ENCODE peak calls at places on chromosomes 2 and 18, in six cellular contexts. One of them, this sample, is unnamed.

GRCh38 chr18:34867520-34867919 is 157.4 kb downstream of the DTNA start:
- DNase-seq in IMR-90: no peak
- DNase-seq in neuronal stem cell: no peak
- DNase-seq in H9: peak
- DNase-seq in mesenchymal stem cell: peak
- DNase-seq in H1: peak
- DNase-seq in this sample: no peak

GRCh38 chr2:178764097-178764496 is 43.1 kb downstream of the TTN start:
- DNase-seq in H1: no peak
- DNase-seq in IMR-90: no peak
- DNase-seq in neuronal stem cell: no peak
- DNase-seq in H9: no peak
- DNase-seq in mesenchymal stem cell: no peak
- DNase-seq in this sample: no peak

GRCh38 chr2:200703132-200703925 is 108.4 kb upstream of the BZW1 start:
- DNase-seq in neuronal stem cell: peak
- DNase-seq in mesenchymal stem cell: peak
- DNase-seq in IMR-90: peak
- DNase-seq in H1: no peak
- DNase-seq in H9: no peak
- DNase-seq in this sample: peak

GRCh38 chr2:107008843-107009242 is 122.9 kb upstream of the ST6GAL2 start:
- DNase-seq in mesenchymal stem cell: no peak
- DNase-seq in H9: no peak
- DNase-seq in IMR-90: no peak
- DNase-seq in H1: no peak
- DNase-seq in neuronal stem cell: no peak
- DNase-seq in this sample: no peak

GRCh38 chr2:240125749-240126148 is 10.4 kb downstream of the COPS9 start:
- DNase-seq in H9: peak
- DNase-seq in mesenchymal stem cell: no peak
- DNase-seq in IMR-90: no peak
- DNase-seq in neuronal stem cell: no peak
- DNase-seq in H1: no peak
- DNase-seq in this sample: no peak

GRCh38 chr2:120442923-120443571 is 97.1 kb downstream of the INHBB start:
- DNase-seq in H1: peak
- DNase-seq in H9: peak
- DNase-seq in neuronal stem cell: peak
- DNase-seq in mesenchymal stem cell: no peak
- DNase-seq in IMR-90: no peak
- DNase-seq in this sample: peak

GRCh38 chr2:138023298-138023697 is 59.0 kb downstream of the HNMT start:
- DNase-seq in H1: no peak
- DNase-seq in H9: no peak
- DNase-seq in neuronal stem cell: no peak
- DNase-seq in mesenchymal stem cell: peak
- DNase-seq in IMR-90: no peak
- DNase-seq in this sample: no peak

GRCh38 chr18:22639026-22639463 is 221.3 kb upstream of the CTAGE1 start:
- DNase-seq in H1: no peak
- DNase-seq in IMR-90: peak
- DNase-seq in mesenchymal stem cell: peak
- DNase-seq in H9: no peak
- DNase-seq in neuronal stem cell: no peak
- DNase-seq in this sample: peak

GRCh38 chr2:60550151-60550983 is 3.1 kb downstream of the BCL11A start:
- DNase-seq in neuronal stem cell: no peak
- DNase-seq in H1: no peak
- DNase-seq in mesenchymal stem cell: peak
- DNase-seq in IMR-90: peak
- DNase-seq in H9: peak
- DNase-seq in this sample: peak

GRCh38 chr2:197261808-197262226 is 48.8 kb downstream of the ANKRD44 start:
- DNase-seq in IMR-90: peak
- DNase-seq in H1: no peak
- DNase-seq in H9: no peak
- DNase-seq in neuronal stem cell: no peak
- DNase-seq in mesenchymal stem cell: peak
- DNase-seq in this sample: no peak
- H4K8ac ChIP-seq in IMR-90: peak
- H4K8ac ChIP-seq in H1: no peak
- H4K8ac ChIP-seq in H9: no peak
- H4K8ac ChIP-seq in neuronal stem cell: no peak
- H4K8ac ChIP-seq in mesenchymal stem cell: no peak
- H4K8ac ChIP-seq in this sample: no peak

GRCh38 chr2:74617123-74617522 is 31.0 kb downstream of the M1AP start:
- DNase-seq in neuronal stem cell: no peak
- DNase-seq in IMR-90: no peak
- DNase-seq in mesenchymal stem cell: no peak
- DNase-seq in H1: no peak
- DNase-seq in H9: no peak
- DNase-seq in this sample: no peak
- H3K14ac ChIP-seq in neuronal stem cell: no peak
- H3K14ac ChIP-seq in IMR-90: no peak
- H3K14ac ChIP-seq in mesenchymal stem cell: no peak
- H3K14ac ChIP-seq in H1: no peak
- H3K14ac ChIP-seq in H9: no peak
- H3K14ac ChIP-seq in this sample: no peak

GRCh38 chr2:132420776-132421175 is 4.2 kb downstream of the GPR39 start:
- DNase-seq in neuronal stem cell: no peak
- DNase-seq in H9: no peak
- DNase-seq in IMR-90: no peak
- DNase-seq in H1: no peak
- DNase-seq in mesenchymal stem cell: peak
- DNase-seq in this sample: no peak
- H2AK5ac ChIP-seq in neuronal stem cell: no peak
- H2AK5ac ChIP-seq in H9: no peak
- H2AK5ac ChIP-seq in IMR-90: no peak
- H2AK5ac ChIP-seq in H1: no peak
- H2AK5ac ChIP-seq in mesenchymal stem cell: no peak
- H2AK5ac ChIP-seq in this sample: no peak

GRCh38 chr2:181954538-181954883 is 31.1 kb upstream of the PPP1R1C start:
- DNase-seq in IMR-90: peak
- DNase-seq in H1: no peak
- DNase-seq in mesenchymal stem cell: no peak
- DNase-seq in H9: no peak
- DNase-seq in neuronal stem cell: no peak
- DNase-seq in this sample: no peak
- H4K8ac ChIP-seq in IMR-90: peak
- H4K8ac ChIP-seq in H1: no peak
- H4K8ac ChIP-seq in mesenchymal stem cell: no peak
- H4K8ac ChIP-seq in H9: no peak
- H4K8ac ChIP-seq in neuronal stem cell: no peak
- H4K8ac ChIP-seq in this sample: no peak

GRCh38 chr2:99784946-99785345 is 295.1 kb upstream of the REV1 start:
- DNase-seq in H1: no peak
- DNase-seq in H9: no peak
- DNase-seq in mesenchymal stem cell: no peak
- DNase-seq in neuronal stem cell: no peak
- DNase-seq in IMR-90: no peak
- DNase-seq in this sample: no peak

GRCh38 chr2:99784282-99784681 is 294.5 kb upstream of the REV1 start:
- DNase-seq in IMR-90: no peak
- DNase-seq in mesenchymal stem cell: no peak
- DNase-seq in H9: no peak
- DNase-seq in neuronal stem cell: no peak
- DNase-seq in H1: no peak
- DNase-seq in this sample: no peak

GRCh38 chr2:99789851-99790250 is 300.0 kb upstream of the REV1 start:
- DNase-seq in mesenchymal stem cell: no peak
- DNase-seq in H9: no peak
- DNase-seq in neuronal stem cell: no peak
- DNase-seq in IMR-90: peak
- DNase-seq in H1: no peak
- DNase-seq in this sample: no peak

GRCh38 chr2:99787762-99788382 is 298.1 kb upstream of the REV1 start:
- DNase-seq in H1: no peak
- DNase-seq in mesenchymal stem cell: no peak
- DNase-seq in IMR-90: peak
- DNase-seq in neuronal stem cell: no peak
- DNase-seq in H9: no peak
- DNase-seq in this sample: no peak

GRCh38 chr2:99787011-99787410 is 297.2 kb upstream of the REV1 start:
- DNase-seq in neuronal stem cell: no peak
- DNase-seq in H1: no peak
- DNase-seq in mesenchymal stem cell: no peak
- DNase-seq in H9: no peak
- DNase-seq in IMR-90: no peak
- DNase-seq in this sample: no peak
- H3K14ac ChIP-seq in neuronal stem cell: no peak
- H3K14ac ChIP-seq in H1: no peak
- H3K14ac ChIP-seq in mesenchymal stem cell: no peak
- H3K14ac ChIP-seq in H9: no peak
- H3K14ac ChIP-seq in IMR-90: no peak
- H3K14ac ChIP-seq in this sample: no peak

GRCh38 chr2:218781691-218782528 is at the start of gene CYP27A1:
- DNase-seq in H9: peak
- DNase-seq in H1: no peak
- DNase-seq in mesenchymal stem cell: peak
- DNase-seq in IMR-90: no peak
- DNase-seq in neuronal stem cell: peak
- DNase-seq in this sample: peak
- H2AK5ac ChIP-seq in H9: no peak
- H2AK5ac ChIP-seq in H1: no peak
- H2AK5ac ChIP-seq in mesenchymal stem cell: no peak
- H2AK5ac ChIP-seq in IMR-90: peak
- H2AK5ac ChIP-seq in neuronal stem cell: no peak
- H2AK5ac ChIP-seq in this sample: no peak

GRCh38 chr2:55268288-55268906 is 634 bp downstream of the MTIF2 start:
- DNase-seq in IMR-90: no peak
- DNase-seq in neuronal stem cell: no peak
- DNase-seq in H9: no peak
- DNase-seq in mesenchymal stem cell: no peak
- DNase-seq in H1: no peak
- DNase-seq in this sample: no peak

GRCh38 chr2:55268907-55269611 is at the start of gene MTIF2:
- DNase-seq in H9: peak
- DNase-seq in neuronal stem cell: peak
- DNase-seq in mesenchymal stem cell: peak
- DNase-seq in H1: peak
- DNase-seq in IMR-90: peak
- DNase-seq in this sample: peak
- H4K8ac ChIP-seq in H9: peak
- H4K8ac ChIP-seq in neuronal stem cell: peak
- H4K8ac ChIP-seq in mesenchymal stem cell: peak
- H4K8ac ChIP-seq in H1: peak
- H4K8ac ChIP-seq in IMR-90: peak
- H4K8ac ChIP-seq in this sample: peak